ENCODE peak calls at places on chromosomes 13 and 19, in five cellular contexts. One of them, this sample, is unnamed. For H3K9me3, the result is how much of the 10 kb centered on the place peaks cover.

GRCh38 chr13:104833221-104833620 is 1702.2 kb downstream of the EFNB2 start:
- DNase-seq in A549: no peak
- DNase-seq in mammary epithelial cell: no peak
- DNase-seq in mesenchymal stem cell: no peak
- DNase-seq in endothelial cell of umbilical vein: no peak
- DNase-seq in this sample: no peak

GRCh38 chr19:49690073-49690655 is 752 bp upstream of the CPT1C start:
- DNase-seq in A549: no peak
- DNase-seq in mammary epithelial cell: no peak
- DNase-seq in mesenchymal stem cell: peak
- DNase-seq in endothelial cell of umbilical vein: no peak
- DNase-seq in this sample: peak

GRCh38 chr13:26710166-26710565 is 50.4 kb downstream of the GPR12 start:
- DNase-seq in A549: no peak
- DNase-seq in mammary epithelial cell: no peak
- DNase-seq in mesenchymal stem cell: no peak
- DNase-seq in endothelial cell of umbilical vein: no peak
- DNase-seq in this sample: no peak

GRCh38 chr13:64723735-64724134 is 2506.4 kb downstream of the PCDH9 start:
- DNase-seq in A549: peak
- DNase-seq in mammary epithelial cell: peak
- DNase-seq in mesenchymal stem cell: peak
- DNase-seq in endothelial cell of umbilical vein: peak
- DNase-seq in this sample: peak

GRCh38 chr13:31965361-31966066 is 66.1 kb upstream of the FRY start:
- DNase-seq in A549: no peak
- DNase-seq in mammary epithelial cell: peak
- DNase-seq in mesenchymal stem cell: peak
- DNase-seq in endothelial cell of umbilical vein: peak
- DNase-seq in this sample: peak

GRCh38 chr13:26038931-26039475 is 12.8 kb downstream of the SHISA2 start:
- DNase-seq in A549: no peak
- DNase-seq in mammary epithelial cell: no peak
- DNase-seq in mesenchymal stem cell: no peak
- DNase-seq in endothelial cell of umbilical vein: no peak
- DNase-seq in this sample: no peak

GRCh38 chr19:55390461-55390880 is 4.7 kb downstream of the RPL28 start:
- DNase-seq in A549: no peak
- DNase-seq in mammary epithelial cell: no peak
- DNase-seq in mesenchymal stem cell: no peak
- DNase-seq in endothelial cell of umbilical vein: no peak
- DNase-seq in this sample: no peak

GRCh38 chr13:26719356-26719945 is 41.1 kb downstream of the GPR12 start:
- DNase-seq in A549: no peak
- DNase-seq in mammary epithelial cell: no peak
- DNase-seq in mesenchymal stem cell: no peak
- DNase-seq in endothelial cell of umbilical vein: peak
- DNase-seq in this sample: no peak

GRCh38 chr19:7348587-7349230 is at the start of gene ARHGEF18:
- DNase-seq in A549: no peak
- DNase-seq in mammary epithelial cell: no peak
- DNase-seq in mesenchymal stem cell: no peak
- DNase-seq in endothelial cell of umbilical vein: no peak
- DNase-seq in this sample: no peak

GRCh38 chr13:23074054-23074805 is 106.5 kb upstream of the SGCG start:
- DNase-seq in A549: no peak
- DNase-seq in mammary epithelial cell: no peak
- DNase-seq in mesenchymal stem cell: no peak
- DNase-seq in endothelial cell of umbilical vein: no peak
- DNase-seq in this sample: no peak

GRCh38 chr13:106052200-106052767 is 483.2 kb downstream of the EFNB2 start:
- DNase-seq in A549: no peak
- DNase-seq in mammary epithelial cell: no peak
- DNase-seq in mesenchymal stem cell: peak
- DNase-seq in endothelial cell of umbilical vein: no peak
- DNase-seq in this sample: no peak

GRCh38 chr13:82829040-82829439 is 1053.2 kb downstream of the SLITRK1 start:
- DNase-seq in A549: no peak
- DNase-seq in mammary epithelial cell: no peak
- DNase-seq in mesenchymal stem cell: no peak
- DNase-seq in endothelial cell of umbilical vein: no peak
- DNase-seq in this sample: no peak

GRCh38 chr13:92362717-92363116 is 863.9 kb upstream of the GPC6 start:
- DNase-seq in A549: no peak
- DNase-seq in mammary epithelial cell: no peak
- DNase-seq in mesenchymal stem cell: peak
- DNase-seq in endothelial cell of umbilical vein: no peak
- DNase-seq in this sample: no peak

GRCh38 chr13:68047889-68048288 is 817.8 kb upstream of the PCDH9 start:
- DNase-seq in A549: no peak
- DNase-seq in mammary epithelial cell: peak
- DNase-seq in mesenchymal stem cell: no peak
- DNase-seq in endothelial cell of umbilical vein: no peak
- DNase-seq in this sample: no peak

GRCh38 chr19:24086974-24087595 is at the start of gene ZNF254:
- DNase-seq in A549: peak
- DNase-seq in mammary epithelial cell: peak
- DNase-seq in mesenchymal stem cell: peak
- DNase-seq in endothelial cell of umbilical vein: peak
- DNase-seq in this sample: peak

GRCh38 chr13:21405309-21405708 is 53.8 kb downstream of the ZDHHC20 start:
- DNase-seq in A549: no peak
- DNase-seq in mammary epithelial cell: peak
- DNase-seq in mesenchymal stem cell: no peak
- DNase-seq in endothelial cell of umbilical vein: no peak
- DNase-seq in this sample: no peak

GRCh38 chr13:95128045-95128643 is 173.1 kb downstream of the ABCC4 start:
- DNase-seq in A549: peak
- DNase-seq in mammary epithelial cell: no peak
- DNase-seq in mesenchymal stem cell: no peak
- DNase-seq in endothelial cell of umbilical vein: peak
- DNase-seq in this sample: no peak

GRCh38 chr13:91017031-91017668 is 330.3 kb upstream of the MIR17HG start:
- DNase-seq in A549: peak
- DNase-seq in mammary epithelial cell: peak
- DNase-seq in mesenchymal stem cell: peak
- DNase-seq in endothelial cell of umbilical vein: peak
- DNase-seq in this sample: peak

DNA sequence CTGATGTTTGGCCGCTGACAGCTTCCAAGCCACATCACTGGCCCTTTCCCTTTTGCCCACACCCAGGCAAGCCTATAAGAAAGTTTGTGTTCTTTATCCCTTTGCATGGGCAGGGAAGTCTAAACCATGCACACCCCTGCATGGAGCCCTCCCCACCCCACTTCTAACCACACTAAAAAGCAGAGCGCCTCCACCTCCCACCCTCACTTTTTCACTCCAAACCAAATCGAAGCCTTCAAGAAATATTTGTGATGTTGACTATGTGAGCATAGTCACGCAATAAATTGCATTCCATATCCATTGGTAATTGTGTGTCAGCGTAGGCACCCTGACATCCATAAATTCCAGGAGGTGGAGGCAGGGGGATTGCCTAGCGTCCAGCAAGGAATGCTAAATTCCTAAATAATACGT is 104.4 kb upstream of the LSM14A start:
- DNase-seq in A549: peak
- DNase-seq in mammary epithelial cell: no peak
- DNase-seq in mesenchymal stem cell: no peak
- DNase-seq in endothelial cell of umbilical vein: no peak
- DNase-seq in this sample: peak
- H3K27ac ChIP-seq in A549: peak
- H3K27ac ChIP-seq in mammary epithelial cell: no peak
- H3K27ac ChIP-seq in mesenchymal stem cell: peak
- H3K27ac ChIP-seq in endothelial cell of umbilical vein: no peak
- H3K27ac ChIP-seq in this sample: peak

DNA sequence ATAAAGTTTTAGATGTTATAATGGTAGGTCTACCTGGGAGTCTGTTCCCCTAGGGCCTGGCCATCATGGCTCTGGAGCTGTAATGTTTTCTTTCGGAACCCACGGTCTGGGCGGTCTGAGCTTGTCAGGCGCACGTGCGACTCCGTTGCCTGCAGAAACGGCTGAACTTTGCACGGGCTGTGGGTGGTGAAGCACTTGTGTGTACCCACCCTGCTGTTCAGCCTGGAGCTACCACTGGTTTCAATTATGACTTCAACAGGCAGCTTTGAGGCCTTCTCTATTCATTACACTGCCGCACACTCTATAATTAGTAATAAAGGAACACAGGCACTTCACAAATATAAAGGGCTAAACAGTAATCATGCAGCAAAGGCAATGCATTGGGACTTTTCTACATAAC is 6.0 kb downstream of the PCDH8 start:
- DNase-seq in A549: no peak
- DNase-seq in mammary epithelial cell: no peak
- DNase-seq in mesenchymal stem cell: no peak
- DNase-seq in endothelial cell of umbilical vein: no peak
- DNase-seq in this sample: no peak
- H3K9me3 ChIP-seq in A549: under half
- H3K9me3 ChIP-seq in mammary epithelial cell: under half
- H3K9me3 ChIP-seq in mesenchymal stem cell: under half
- H3K9me3 ChIP-seq in endothelial cell of umbilical vein: under half
- H3K9me3 ChIP-seq in this sample: under half

GRCh38 chr19:19636573-19636972 is 6.9 kb downstream of the GMIP start:
- DNase-seq in A549: no peak
- DNase-seq in mammary epithelial cell: no peak
- DNase-seq in mesenchymal stem cell: no peak
- DNase-seq in endothelial cell of umbilical vein: no peak
- DNase-seq in this sample: no peak

GRCh38 chr19:19634516-19635312 is 6.7 kb upstream of the LPAR2 start:
- DNase-seq in A549: no peak
- DNase-seq in mammary epithelial cell: no peak
- DNase-seq in mesenchymal stem cell: no peak
- DNase-seq in endothelial cell of umbilical vein: no peak
- DNase-seq in this sample: no peak

GRCh38 chr19:19637186-19637522 is 6.3 kb downstream of the GMIP start:
- DNase-seq in A549: no peak
- DNase-seq in mammary epithelial cell: no peak
- DNase-seq in mesenchymal stem cell: no peak
- DNase-seq in endothelial cell of umbilical vein: no peak
- DNase-seq in this sample: no peak

GRCh38 chr19:19635313-19635702 is 7.3 kb upstream of the LPAR2 start:
- DNase-seq in A549: no peak
- DNase-seq in mammary epithelial cell: no peak
- DNase-seq in mesenchymal stem cell: no peak
- DNase-seq in endothelial cell of umbilical vein: no peak
- DNase-seq in this sample: no peak

GRCh38 chr19:19637523-19638251 is 5.8 kb downstream of the GMIP start:
- DNase-seq in A549: no peak
- DNase-seq in mammary epithelial cell: no peak
- DNase-seq in mesenchymal stem cell: no peak
- DNase-seq in endothelial cell of umbilical vein: no peak
- DNase-seq in this sample: no peak
- H3K4me2 ChIP-seq in A549: no peak
- H3K4me2 ChIP-seq in mammary epithelial cell: no peak
- H3K4me2 ChIP-seq in mesenchymal stem cell: no peak
- H3K4me2 ChIP-seq in endothelial cell of umbilical vein: no peak
- H3K4me2 ChIP-seq in this sample: no peak

GRCh38 chr13:110642291-110642981 is 27.1 kb downstream of the NAXD start:
- DNase-seq in A549: no peak
- DNase-seq in mammary epithelial cell: no peak
- DNase-seq in mesenchymal stem cell: no peak
- DNase-seq in endothelial cell of umbilical vein: no peak
- DNase-seq in this sample: no peak

GRCh38 chr13:110645750-110646149 is 30.4 kb downstream of the NAXD start:
- DNase-seq in A549: no peak
- DNase-seq in mammary epithelial cell: no peak
- DNase-seq in mesenchymal stem cell: no peak
- DNase-seq in endothelial cell of umbilical vein: no peak
- DNase-seq in this sample: no peak

GRCh38 chr13:110644892-110645521 is 29.7 kb downstream of the NAXD start:
- DNase-seq in A549: peak
- DNase-seq in mammary epithelial cell: peak
- DNase-seq in mesenchymal stem cell: peak
- DNase-seq in endothelial cell of umbilical vein: peak
- DNase-seq in this sample: peak

GRCh38 chr13:110643324-110643723 is 28.0 kb downstream of the NAXD start:
- DNase-seq in A549: no peak
- DNase-seq in mammary epithelial cell: no peak
- DNase-seq in mesenchymal stem cell: no peak
- DNase-seq in endothelial cell of umbilical vein: no peak
- DNase-seq in this sample: no peak

DNA sequence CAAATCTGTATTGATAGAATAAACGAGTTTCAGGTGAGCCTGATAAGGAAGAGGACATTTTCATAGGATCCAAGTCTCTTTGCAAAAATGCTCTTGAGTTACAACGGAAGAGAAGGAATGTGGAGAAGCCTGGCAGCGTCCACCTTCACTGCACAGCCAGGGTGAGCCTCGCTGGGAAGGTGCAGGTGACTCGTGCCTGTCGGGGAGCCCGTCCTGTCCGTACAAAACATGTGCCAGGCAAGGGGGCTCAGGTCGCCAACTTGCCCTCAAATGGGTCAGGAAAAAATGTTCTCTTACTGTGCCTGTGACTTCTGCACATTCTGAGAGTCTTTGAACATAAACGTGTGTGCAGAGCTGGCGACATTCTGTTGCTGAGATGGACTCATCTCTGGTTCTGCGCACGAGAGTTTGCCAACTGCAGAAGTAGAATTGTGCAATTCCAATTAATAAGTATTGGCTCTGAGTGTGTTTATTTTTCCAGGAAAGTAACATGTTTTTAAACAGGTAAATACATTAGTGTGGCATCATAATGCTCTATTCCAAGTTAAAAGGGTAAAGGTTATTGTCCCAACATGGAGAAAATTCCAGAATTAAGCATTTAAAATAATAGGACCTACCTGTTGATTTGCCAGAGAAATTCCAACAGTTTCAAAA is 28.6 kb downstream of the NAXD start:
- DNase-seq in A549: no peak
- DNase-seq in mammary epithelial cell: no peak
- DNase-seq in mesenchymal stem cell: no peak
- DNase-seq in endothelial cell of umbilical vein: no peak
- DNase-seq in this sample: no peak
- H3K27ac ChIP-seq in A549: no peak
- H3K27ac ChIP-seq in mammary epithelial cell: no peak
- H3K27ac ChIP-seq in mesenchymal stem cell: no peak
- H3K27ac ChIP-seq in endothelial cell of umbilical vein: no peak
- H3K27ac ChIP-seq in this sample: no peak

GRCh38 chr19:58261968-58262921 is 16.5 kb upstream of the ZNF8 start:
- DNase-seq in A549: peak
- DNase-seq in mammary epithelial cell: peak
- DNase-seq in mesenchymal stem cell: peak
- DNase-seq in endothelial cell of umbilical vein: no peak
- DNase-seq in this sample: no peak

GRCh38 chr19:58262922-58263296 is 15.8 kb upstream of the ZNF8 start:
- DNase-seq in A549: no peak
- DNase-seq in mammary epithelial cell: no peak
- DNase-seq in mesenchymal stem cell: no peak
- DNase-seq in endothelial cell of umbilical vein: no peak
- DNase-seq in this sample: no peak

GRCh38 chr19:58265100-58265499 is 13.7 kb upstream of the ZNF8 start:
- DNase-seq in A549: no peak
- DNase-seq in mammary epithelial cell: no peak
- DNase-seq in mesenchymal stem cell: no peak
- DNase-seq in endothelial cell of umbilical vein: no peak
- DNase-seq in this sample: no peak

DNA sequence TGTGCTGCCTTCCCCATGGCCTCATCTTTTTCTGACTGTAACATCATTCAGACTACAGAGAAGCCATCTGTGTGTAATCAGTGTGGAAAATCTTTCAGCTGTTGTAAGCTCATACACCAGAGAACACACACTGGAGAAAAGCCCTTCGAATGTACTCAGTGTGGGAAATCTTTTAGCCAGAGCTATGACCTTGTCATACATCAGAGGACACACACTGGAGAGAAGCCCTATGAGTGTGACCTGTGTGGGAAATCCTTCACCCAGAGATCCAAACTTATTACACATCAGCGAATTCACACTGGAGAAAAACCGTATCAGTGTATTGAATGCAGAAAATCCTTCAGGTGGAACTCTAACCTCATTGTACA is 17.2 kb upstream of the ZNF8 start:
- DNase-seq in A549: no peak
- DNase-seq in mammary epithelial cell: no peak
- DNase-seq in mesenchymal stem cell: no peak
- DNase-seq in endothelial cell of umbilical vein: no peak
- DNase-seq in this sample: no peak
- H3K9me3 ChIP-seq in A549: half or more
- H3K9me3 ChIP-seq in mammary epithelial cell: half or more
- H3K9me3 ChIP-seq in mesenchymal stem cell: half or more
- H3K9me3 ChIP-seq in endothelial cell of umbilical vein: under half
- H3K9me3 ChIP-seq in this sample: half or more